ENCODE peak calls at places on chromosomes 13 and 19, in five cellular contexts. J, S, I, Y and Z are unnamed samples.
A peak's percentile ranks its signal among the peaks of the same experiment; 100 is the strongest.

GRCh38 chr13:51623473-51623872 is 39.2 kb downstream of the WDFY2 start:
- DNase-seq in J (no peak), S (no peak), I (no peak), Y (no peak), Z (no peak)

GRCh38 chr19:8340341-8341096 is 2.5 kb downstream of the KANK3 start:
- DNase-seq in J (no peak), S (no peak), I (no peak), Y (peak; percentile 82), Z (peak; percentile 73)

GRCh38 chr13:46656786-46657185 is 103.8 kb downstream of the LRCH1 start:
- DNase-seq in J (no peak), S (no peak), I (no peak), Y (no peak), Z (no peak)

GRCh38 chr13:47239025-47239424 is 342.2 kb upstream of the HTR2A start:
- DNase-seq in J (no peak), S (no peak), I (no peak), Y (no peak), Z (no peak)

GRCh38 chr19:11160119-11160768 is 4.7 kb upstream of the SPC24 start:
- DNase-seq in J (no peak), S (no peak), I (no peak), Y (peak; percentile 48), Z (no peak)

GRCh38 chr13:93262729-93263128 is 36.1 kb downstream of the GPC6 start:
- DNase-seq in J (no peak), S (no peak), I (peak; percentile 80), Y (no peak), Z (no peak)

GRCh38 chr13:23570099-23570926 is at the start of gene TNFRSF19:
- DNase-seq in J (no peak), S (no peak), I (peak; percentile 39), Y (peak; percentile 78), Z (peak; percentile 76)

GRCh38 chr13:112931028-112931934 is 37.7 kb upstream of the MCF2L start:
- DNase-seq in J (no peak), S (peak; percentile 56), I (peak; percentile 50), Y (no peak), Z (no peak)

GRCh38 chr13:113168211-113168610 is 9.8 kb downstream of the PROZ start:
- DNase-seq in J (no peak), S (no peak), I (no peak), Y (no peak), Z (no peak)